ENCODE peak calls at places on chromosome 6, in nine cellular contexts. V is esophagus squamous epithelium, K is thyroid gland, L is testis, A is prostate gland, D is HCT116, Q is transverse colon, X is Peyer's patch, Y is heart left ventricle. U is an unnamed sample.

GRCh38 chr6:24489881-24490280 is 503 bp upstream of the GPLD1 start:
- DNase-seq in V (no peak), K (peak), L (no peak), A (peak), D (no peak), Q (no peak), X (no peak), Y (no peak), U (no peak)

GRCh38 chr6:44456966-44457292 is 69.4 kb downstream of the CDC5L start:
- DNase-seq in V (no peak), K (no peak), L (no peak), A (no peak), D (no peak), Q (no peak), X (no peak), Y (no peak), U (no peak)

GRCh38 chr6:33571637-33572316 is 8.3 kb downstream of the BAK1 start:
- DNase-seq in V (no peak), K (no peak), L (peak), A (no peak), D (no peak), Q (no peak), X (no peak), Y (no peak), U (no peak)

GRCh38 chr6:7108196-7108963 is 619 bp downstream of the RREB1 start:
- DNase-seq in V (no peak), K (peak), L (peak), A (peak), D (no peak), Q (peak), X (peak), Y (peak), U (peak)

GRCh38 chr6:166346449-166346848 is 4.1 kb upstream of the SFT2D1 start:
- DNase-seq in V (no peak), K (no peak), L (no peak), A (no peak), D (no peak), Q (no peak), X (no peak), Y (no peak), U (no peak)

GRCh38 chr6:28553986-28554881 is 28.6 kb downstream of the GPX5 start:
- DNase-seq in V (no peak), K (peak), L (peak), A (no peak), D (no peak), Q (no peak), X (no peak), Y (no peak), U (no peak)

GRCh38 chr6:159995405-159995804 is 26.5 kb downstream of the IGF2R start:
- DNase-seq in V (no peak), K (no peak), L (no peak), A (no peak), D (no peak), Q (no peak), X (no peak), Y (no peak), U (no peak)

GRCh38 chr6:85669735-85670194 is 27.1 kb upstream of the SYNCRIP start:
- DNase-seq in V (no peak), K (no peak), L (no peak), A (no peak), D (no peak), Q (no peak), X (no peak), Y (no peak), U (peak)

GRCh38 chr6:34578445-34579262 is 22.5 kb upstream of the SPDEF start:
- DNase-seq in V (no peak), K (no peak), L (no peak), A (no peak), D (no peak), Q (no peak), X (no peak), Y (no peak), U (no peak)

GRCh38 chr6:130796313-130796905 is 30.8 kb upstream of the SMLR1 start:
- DNase-seq in V (no peak), K (peak), L (no peak), A (peak), D (no peak), Q (no peak), X (no peak), Y (peak), U (peak)

GRCh38 chr6:131362070-131362469 is 211.0 kb upstream of the ARG1 start:
- DNase-seq in V (no peak), K (no peak), L (no peak), A (no peak), D (no peak), Q (no peak), X (no peak), Y (no peak), U (peak)

GRCh38 chr6:79864001-79864400 is 83.4 kb downstream of the ELOVL4 start:
- DNase-seq in V (no peak), K (no peak), L (no peak), A (no peak), D (no peak), Q (no peak), X (no peak), Y (no peak), U (no peak)

GRCh38 chr6:131937703-131938631 is 13.2 kb downstream of the CCN2 start:
- DNase-seq in V (no peak), K (no peak), L (no peak), A (no peak), D (no peak), Q (no peak), X (no peak), Y (peak), U (no peak)

GRCh38 chr6:48670546-48670945 is 559.5 kb upstream of the PTCHD4 start:
- DNase-seq in V (no peak), K (no peak), L (no peak), A (no peak), D (no peak), Q (no peak), X (no peak), Y (no peak), U (no peak)

GRCh38 chr6:44423306-44423705 is 35.8 kb downstream of the CDC5L start:
- DNase-seq in V (no peak), K (no peak), L (no peak), A (no peak), D (no peak), Q (no peak), X (no peak), Y (no peak), U (no peak)

GRCh38 chr6:15066433-15067337 is 179.2 kb upstream of the JARID2 start:
- DNase-seq in V (peak), K (peak), L (peak), A (no peak), D (no peak), Q (peak), X (no peak), Y (peak), U (no peak)

GRCh38 chr6:143276436-143276835 is 174.1 kb downstream of the ADAT2 start:
- DNase-seq in V (no peak), K (no peak), L (no peak), A (no peak), D (no peak), Q (no peak), X (no peak), Y (no peak), U (no peak)

GRCh38 chr6:132236744-132237143 is 164.5 kb downstream of the MOXD1 start:
- DNase-seq in V (no peak), K (no peak), L (no peak), A (no peak), D (no peak), Q (no peak), X (no peak), Y (no peak), U (no peak)

GRCh38 chr6:37985355-37985754 is 165.8 kb downstream of the ZFAND3 start:
- DNase-seq in V (no peak), K (no peak), L (peak), A (no peak), D (no peak), Q (no peak), X (no peak), Y (no peak), U (no peak)

GRCh38 chr6:81214414-81215091 is 537.9 kb downstream of the TENT5A start:
- DNase-seq in V (no peak), K (no peak), L (no peak), A (no peak), D (no peak), Q (no peak), X (no peak), Y (no peak), U (no peak)

GRCh38 chr6:15993716-15994228 is 135.1 kb upstream of the MYLIP start:
- DNase-seq in V (no peak), K (no peak), L (no peak), A (no peak), D (no peak), Q (no peak), X (no peak), Y (no peak), U (no peak)

GRCh38 chr6:44264154-44265002 is 973 bp downstream of the NFKBIE start:
- DNase-seq in V (peak), K (no peak), L (peak), A (no peak), D (no peak), Q (peak), X (peak), Y (peak), U (no peak)

GRCh38 chr6:106509420-106510089 is 119.7 kb downstream of the RTN4IP1 start:
- DNase-seq in V (no peak), K (no peak), L (no peak), A (no peak), D (no peak), Q (no peak), X (no peak), Y (no peak), U (no peak)

GRCh38 chr6:118893095-118893881 is 664 bp upstream of the ASF1A start:
- DNase-seq in V (no peak), K (peak), L (peak), A (peak), D (no peak), Q (peak), X (no peak), Y (peak), U (no peak)

GRCh38 chr6:85476532-85476931 is 26.6 kb downstream of the NT5E start:
- DNase-seq in V (no peak), K (no peak), L (no peak), A (no peak), D (no peak), Q (no peak), X (no peak), Y (no peak), U (no peak)

GRCh38 chr6:169993861-169994481 is 242.5 kb downstream of the ERMARD start:
- DNase-seq in V (no peak), K (no peak), L (peak), A (no peak), D (no peak), Q (no peak), X (peak), Y (no peak), U (no peak)

GRCh38 chr6:53520320-53520928 is 24.5 kb downstream of the GCLC start:
- DNase-seq in V (no peak), K (no peak), L (no peak), A (no peak), D (no peak), Q (no peak), X (no peak), Y (no peak), U (no peak)

GRCh38 chr6:39086294-39086693 is 28.7 kb downstream of the SAYSD1 start:
- DNase-seq in V (no peak), K (no peak), L (no peak), A (no peak), D (no peak), Q (no peak), X (no peak), Y (no peak), U (no peak)

GRCh38 chr6:84625510-84625909 is 138.9 kb downstream of the TBX18 start:
- DNase-seq in V (no peak), K (no peak), L (no peak), A (no peak), D (no peak), Q (no peak), X (no peak), Y (no peak), U (no peak)

GRCh38 chr6:110116258-110116657 is 63.2 kb downstream of the WASF1 start:
- DNase-seq in V (no peak), K (peak), L (no peak), A (no peak), D (no peak), Q (no peak), X (no peak), Y (no peak), U (no peak)

GRCh38 chr6:10722820-10723651 is at the start of gene TMEM14C:
- DNase-seq in V (peak), K (peak), L (peak), A (peak), D (peak), Q (peak), X (peak), Y (peak), U (peak)
- TF ChIP-seq POLR2A in V (peak), K (peak), L (no peak), A (peak), D (peak), Q (peak), X (peak), Y (no peak), U (peak)

GRCh38 chr6:41786451-41787218 is 859 bp upstream of the TOMM6 start:
- DNase-seq in V (peak), K (peak), L (peak), A (peak), D (peak), Q (peak), X (peak), Y (peak), U (peak)
- TF ChIP-seq POLR2A in V (peak), K (peak), L (no peak), A (peak), D (peak), Q (peak), X (peak), Y (no peak), U (peak)

DNA sequence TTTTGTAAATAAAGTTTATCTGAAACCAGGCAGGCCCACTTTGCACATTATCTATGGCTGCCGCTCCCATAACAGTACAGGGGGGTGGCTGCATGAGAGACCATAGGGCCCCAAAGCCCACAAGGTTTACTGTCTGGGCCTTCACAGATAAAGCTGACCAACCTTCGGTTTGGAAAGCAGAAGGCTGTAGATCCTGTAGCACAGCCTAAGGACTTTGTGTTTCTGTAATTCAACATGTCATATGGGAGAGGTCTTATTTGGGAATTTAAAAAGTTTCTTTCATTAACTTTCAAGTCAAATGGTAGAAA is 362.8 kb downstream of the QKI start:
- DNase-seq in V (no peak), K (no peak), L (no peak), A (no peak), D (no peak), Q (no peak), X (no peak), Y (no peak), U (no peak)
- TF ChIP-seq POLR2A in V (no peak), K (no peak), L (no peak), A (no peak), D (no peak), Q (no peak), X (no peak), Y (no peak), U (no peak)

DNA sequence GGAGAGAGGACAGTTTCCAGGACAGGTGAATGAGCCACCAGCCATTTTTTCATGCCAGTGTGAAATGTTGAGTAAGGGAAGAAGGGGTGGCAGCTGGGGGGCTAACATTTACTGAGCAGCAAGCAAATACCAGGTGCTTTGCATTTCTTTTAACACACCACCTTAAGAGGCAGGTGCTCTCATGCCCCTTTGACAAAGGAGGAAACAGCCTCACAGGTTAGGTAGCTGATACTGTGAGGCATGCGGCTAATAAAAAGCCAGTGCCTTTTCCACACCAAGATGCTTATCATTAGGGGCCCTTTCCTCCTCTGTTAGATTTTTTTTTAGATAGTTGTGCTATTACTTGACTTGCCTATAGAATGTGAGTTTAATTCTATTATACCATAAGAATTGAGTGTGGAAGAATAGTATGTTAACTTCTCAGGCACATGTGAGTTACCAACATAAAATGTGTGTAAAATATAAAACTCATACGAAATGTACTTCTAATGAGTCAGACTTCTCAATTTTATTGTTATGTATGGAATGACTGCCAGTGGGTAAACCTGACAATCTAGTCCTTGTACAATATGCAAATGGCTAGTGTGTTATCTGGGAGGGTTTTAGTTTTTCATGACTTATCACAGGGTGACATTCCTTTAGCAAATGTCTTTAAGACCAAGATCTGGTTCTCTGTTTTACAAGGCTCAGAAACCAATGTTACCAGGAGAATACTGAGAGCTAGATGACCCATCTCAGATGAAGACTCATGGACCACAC is 260.0 kb downstream of the TMEM242 start:
- DNase-seq in V (no peak), K (no peak), L (no peak), A (no peak), D (no peak), Q (no peak), X (no peak), Y (no peak), U (no peak)
- TF ChIP-seq POLR2A in V (no peak), K (no peak), L (no peak), A (no peak), D (no peak), Q (no peak), X (no peak), Y (no peak), U (no peak)

GRCh38 chr6:41935685-41936072 is 5.9 kb downstream of the CCND3 start:
- DNase-seq in V (no peak), K (no peak), L (no peak), A (no peak), D (no peak), Q (no peak), X (no peak), Y (no peak), U (no peak)

GRCh38 chr6:41934278-41935189 is 7.1 kb downstream of the CCND3 start:
- DNase-seq in V (no peak), K (no peak), L (no peak), A (no peak), D (no peak), Q (no peak), X (no peak), Y (no peak), U (no peak)

GRCh38 chr6:41935190-41935569 is 6.4 kb downstream of the CCND3 start:
- DNase-seq in V (no peak), K (no peak), L (no peak), A (no peak), D (no peak), Q (no peak), X (no peak), Y (no peak), U (no peak)

GRCh38 chr6:41937472-41937871 is 4.1 kb downstream of the CCND3 start:
- DNase-seq in V (no peak), K (no peak), L (no peak), A (no peak), D (no peak), Q (no peak), X (no peak), Y (no peak), U (no peak)

DNA sequence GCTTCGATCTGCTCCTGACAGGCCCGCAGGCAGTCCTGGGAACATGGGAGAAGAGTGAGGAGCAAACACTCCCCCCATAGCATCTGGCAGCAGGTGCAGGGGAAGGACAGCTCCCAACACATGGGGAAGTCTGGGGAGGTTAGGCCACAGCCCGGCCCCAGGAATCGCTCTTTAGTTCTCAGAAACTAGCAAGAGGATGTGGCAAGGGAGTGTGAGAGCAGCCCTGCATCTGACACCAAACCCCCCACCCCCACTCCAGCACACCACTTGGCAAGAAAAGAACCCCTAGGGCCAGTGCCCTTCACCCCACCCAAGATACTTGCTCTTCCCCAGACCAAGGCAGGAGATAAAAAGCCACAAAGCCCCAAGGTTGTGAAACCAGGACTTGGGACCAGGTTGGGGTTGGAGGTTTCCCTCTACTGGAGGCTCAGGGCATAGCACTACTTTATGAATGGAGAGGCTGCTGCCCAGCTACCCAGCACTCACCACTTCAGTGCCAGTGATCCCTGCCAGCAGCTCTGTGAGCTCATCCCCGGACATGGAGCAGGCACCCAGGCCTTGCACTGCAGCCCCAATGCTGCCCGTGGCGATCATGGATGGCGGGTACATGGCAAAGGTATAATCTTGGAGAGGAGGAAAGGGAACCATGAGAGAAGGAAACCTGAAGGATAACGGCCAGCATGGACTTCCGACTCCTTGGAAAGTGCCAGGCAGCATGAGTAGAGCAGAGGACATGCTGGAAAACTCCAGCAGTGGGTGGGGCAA is 5.4 kb downstream of the CCND3 start:
- DNase-seq in V (no peak), K (peak), L (peak), A (peak), D (peak), Q (peak), X (no peak), Y (peak), U (peak)
- TF ChIP-seq POLR2A in V (no peak), K (no peak), L (no peak), A (no peak), D (no peak), Q (no peak), X (no peak), Y (no peak), U (no peak)